ENCODE peak calls at places on chromosomes 12 and 14, in five cellular contexts. N is HL-60, L is M059J, T is hepatic stellate cell, V is H9. Y is an unnamed sample.

GRCh38 chr12:8832500-8832899 is 10.1 kb downstream of the A2ML1 start:
- DNase-seq in T (no peak), L (no peak), N (no peak), V (no peak), Y (no peak)

GRCh38 chr14:100291305-100292075 is 14.8 kb downstream of the SLC25A29 start:
- DNase-seq in L (no peak), T (no peak), N (no peak), V (no peak), Y (no peak)

GRCh38 chr12:4049566-4050080 is 176.4 kb upstream of the PARP11 start:
- DNase-seq in T (no peak), N (no peak), L (no peak), V (no peak), Y (no peak)

GRCh38 chr12:52181757-52182156 is 10.1 kb downstream of the KRT80 start:
- DNase-seq in T (no peak), N (no peak), L (peak), V (peak), Y (no peak)

GRCh38 chr12:94770777-94771176 is 120.4 kb upstream of the TMCC3 start:
- DNase-seq in L (no peak), N (no peak), T (no peak), V (no peak), Y (no peak)

GRCh38 chr14:99006271-99006670 is 265.7 kb downstream of the BCL11B start:
- DNase-seq in T (no peak), V (no peak), N (no peak), L (no peak), Y (no peak)

GRCh38 chr12:120480211-120480610 is 10.7 kb upstream of the SRSF9 start:
- DNase-seq in T (no peak), L (no peak), V (no peak), N (no peak), Y (no peak)

GRCh38 chr12:15677207-15677606 is 112.0 kb downstream of the EPS8 start:
- DNase-seq in N (no peak), V (no peak), L (no peak), T (no peak), Y (no peak)

GRCh38 chr14:66009104-66009503 is 477.1 kb upstream of the CCDC196 start:
- DNase-seq in T (peak), N (no peak), L (no peak), V (no peak), Y (peak)

GRCh38 chr14:96466918-96467317 is 35.3 kb upstream of the PAPOLA start:
- DNase-seq in L (no peak), N (no peak), T (no peak), V (no peak), Y (no peak)

GRCh38 chr12:24380122-24380521 is 430.7 kb upstream of the SOX5 start:
- DNase-seq in L (no peak), V (no peak), T (no peak), N (no peak), Y (no peak)

GRCh38 chr14:28875937-28876910 is 109.6 kb downstream of the FOXG1 start:
- DNase-seq in T (no peak), L (no peak), V (no peak), N (no peak), Y (no peak)

GRCh38 chr12:53230971-53231858 is 794 bp downstream of the RARG start:
- DNase-seq in T (no peak), V (peak), L (no peak), N (no peak), Y (no peak)

GRCh38 chr12:69056743-69057515 is 124.0 kb upstream of the CPM start:
- DNase-seq in V (no peak), T (peak), L (peak), N (no peak), Y (no peak)

GRCh38 chr12:5204271-5204670 is 160.6 kb downstream of the KCNA5 start:
- DNase-seq in V (peak), N (no peak), T (no peak), L (no peak), Y (no peak)

GRCh38 chr14:104687601-104688504 is 1.6 kb upstream of the INF2 start:
- DNase-seq in L (peak), N (no peak), V (peak), T (peak), Y (peak)

GRCh38 chr12:3492868-3493224 is 1.8 kb downstream of the PRMT8 start:
- DNase-seq in N (no peak), V (no peak), L (no peak), T (no peak), Y (no peak)

GRCh38 chr14:99518441-99519346 is 37.5 kb downstream of the CCNK start:
- DNase-seq in V (peak), N (peak), L (peak), T (peak), Y (peak)

GRCh38 chr12:18224745-18225144 is 36.6 kb upstream of the PIK3C2G start:
- DNase-seq in N (no peak), T (peak), V (no peak), L (peak), Y (peak)

Y was measured in NCI-H460.